ENCODE peak calls at places on chromosomes 7 and 10, in five cellular contexts. F is HTR-8/SVneo; Q is stimulated activated CD4-positive, alpha-beta T cell treated with anti-CD3 and anti-CD28 coated beads, Interleukin-2, amount 100 ng/mL, for 4 hours; C is GM13977; Z is substantia nigra. S is an unnamed sample.
A peak's percentile ranks its signal among the peaks of the same experiment; 100 is the strongest.

GRCh38 chr7:130721486-130722277 is 12.3 kb downstream of the KLF14 start:
- DNase-seq in F (peak; percentile 48), Q (no peak), C (no peak), Z (peak; percentile 2), S (peak; percentile 40)

GRCh38 chr7:40133561-40134427 is 628 bp downstream of the MPLKIP start:
- DNase-seq in F (peak; percentile 15), Q (no peak), C (peak; percentile 50), Z (no peak), S (peak; percentile 31)

GRCh38 chr7:47147213-47147631 is 434.7 kb downstream of the TNS3 start:
- DNase-seq in F (no peak), Q (no peak), C (no peak), Z (no peak), S (no peak)

GRCh38 chr10:78139336-78139735 is 105.7 kb downstream of the RPS24 start:
- DNase-seq in F (no peak), Q (no peak), C (no peak), Z (no peak), S (no peak)

GRCh38 chr7:119254741-119255140 is 1018.2 kb upstream of the KCND2 start:
- DNase-seq in F (no peak), Q (no peak), C (no peak), Z (no peak), S (no peak)

GRCh38 chr10:79070611-79071534 is 2.1 kb downstream of the ZMIZ1 start:
- DNase-seq in F (peak; percentile 72), Q (no peak), C (no peak), Z (peak; percentile 73), S (peak; percentile 80)

GRCh38 chr7:92916751-92917369 is 80.5 kb upstream of the CDK6 start:
- DNase-seq in F (peak; percentile 21), Q (no peak), C (no peak), Z (no peak), S (no peak)

GRCh38 chr10:64209574-64209973 is 688.4 kb downstream of the REEP3 start:
- DNase-seq in F (no peak), Q (no peak), C (no peak), Z (no peak), S (no peak)

GRCh38 chr7:149838992-149839408 is 825 bp downstream of the ZNF862 start:
- DNase-seq in F (no peak), Q (no peak), C (no peak), Z (no peak), S (no peak)

GRCh38 chr10:3935141-3935540 is 150.1 kb upstream of the KLF6 start:
- DNase-seq in F (no peak), Q (peak; percentile 71), C (peak; percentile 93), Z (no peak), S (peak; percentile 88)

GRCh38 chr7:4164556-4164955 is 517.5 kb upstream of the FOXK1 start:
- DNase-seq in F (no peak), Q (no peak), C (no peak), Z (no peak), S (no peak)

GRCh38 chr10:93991101-93991500 is 2.6 kb upstream of the PLCE1 start:
- DNase-seq in F (no peak), Q (no peak), C (no peak), Z (no peak), S (no peak)

GRCh38 chr10:31261502-31262311 is 57.3 kb upstream of the ZEB1 start:
- DNase-seq in F (no peak), Q (no peak), C (no peak), Z (no peak), S (peak; percentile 56)

GRCh38 chr7:104794154-104794553 is 219.9 kb upstream of the KMT2E start:
- DNase-seq in F (no peak), Q (no peak), C (no peak), Z (no peak), S (no peak)

GRCh38 chr10:111360260-111360925 is 283.6 kb downstream of the ADRA2A start:
- DNase-seq in F (peak; percentile 26), Q (no peak), C (peak; percentile 10), Z (no peak), S (no peak)

GRCh38 chr10:28396317-28396716 is 93.5 kb upstream of the MPP7 start:
- DNase-seq in F (no peak), Q (no peak), C (no peak), Z (no peak), S (no peak)

GRCh38 chr10:128945398-128945797 is 521.6 kb upstream of the MGMT start:
- DNase-seq in F (no peak), Q (no peak), C (no peak), Z (no peak), S (no peak)

GRCh38 chr10:91162495-91163268 is 57.8 kb upstream of the PCGF5 start:
- DNase-seq in F (peak; percentile 51), Q (peak; percentile 75), C (peak; percentile 75), Z (peak; percentile 83), S (peak; percentile 61)

GRCh38 chr7:101553018-101553770 is 75.9 kb downstream of the MYL10 start:
- DNase-seq in F (no peak), Q (no peak), C (peak; percentile 9), Z (no peak), S (no peak)

GRCh38 chr10:124717911-124718734 is 26.1 kb downstream of the FAM53B start:
- DNase-seq in F (no peak), Q (peak; percentile 80), C (peak; percentile 56), Z (no peak), S (no peak)

GRCh38 chr10:15245530-15245929 is 77.0 kb upstream of the NMT2 start:
- DNase-seq in F (no peak), Q (no peak), C (no peak), Z (no peak), S (no peak)

GRCh38 chr7:124723012-124723411 is 42.6 kb downstream of the GPR37 start:
- DNase-seq in F (no peak), Q (no peak), C (no peak), Z (no peak), S (peak; percentile 17)

GRCh38 chr10:102090772-102091171 is 25.6 kb downstream of the HPS6 start:
- DNase-seq in F (no peak), Q (no peak), C (no peak), Z (no peak), S (peak; percentile 56)

GRCh38 chr10:11036424-11037011 is 18.8 kb downstream of the CELF2 start:
- DNase-seq in F (peak; percentile 14), Q (no peak), C (no peak), Z (no peak), S (peak; percentile 50)

GRCh38 chr10:128642502-128642901 is 516.3 kb upstream of the MKI67 start:
- DNase-seq in F (no peak), Q (no peak), C (no peak), Z (no peak), S (no peak)

GRCh38 chr10:80465839-80466590 is 11.9 kb downstream of the TSPAN14 start:
- DNase-seq in F (no peak), Q (no peak), C (no peak), Z (no peak), S (no peak)

GRCh38 chr7:134710854-134711624 is 64.4 kb downstream of the BPGM start:
- DNase-seq in F (no peak), Q (peak; percentile 16), C (no peak), Z (no peak), S (no peak)

GRCh38 chr7:131011976-131012375 is 278.0 kb upstream of the KLF14 start:
- DNase-seq in F (peak; percentile 85), Q (no peak), C (no peak), Z (no peak), S (peak; percentile 88)

GRCh38 chr10:92124524-92125168 is 166.2 kb downstream of the CPEB3 start:
- DNase-seq in F (no peak), Q (no peak), C (no peak), Z (no peak), S (no peak)

GRCh38 chr10:91590142-91590903 is 42.5 kb downstream of the PPP1R3C start:
- DNase-seq in F (no peak), Q (no peak), C (no peak), Z (no peak), S (peak; percentile 58)

GRCh38 chr7:2062648-2063047 is 170.1 kb downstream of the MAD1L1 start:
- DNase-seq in F (no peak), Q (no peak), C (no peak), Z (no peak), S (no peak)

GRCh38 chr10:100600218-100600617 is 64.5 kb downstream of the HIF1AN start:
- DNase-seq in F (no peak), Q (no peak), C (no peak), Z (no peak), S (no peak)

GRCh38 chr10:102519246-102519805 is 15.6 kb downstream of the SUFU start:
- DNase-seq in F (no peak), Q (no peak), C (no peak), Z (no peak), S (no peak)

GRCh38 chr10:119416855-119417254 is 125.7 kb downstream of the RGS10 start:
- DNase-seq in F (peak; percentile 68), Q (peak; percentile 54), C (peak; percentile 92), Z (no peak), S (peak; percentile 79)

GRCh38 chr10:6109444-6109775 is 20.6 kb downstream of the RBM17 start:
- DNase-seq in F (no peak), Q (no peak), C (no peak), Z (no peak), S (no peak)

GRCh38 chr10:112952282-112952991 is 2.4 kb downstream of the TCF7L2 start:
- DNase-seq in F (no peak), Q (no peak), C (no peak), Z (peak; percentile 36), S (peak; percentile 35)

GRCh38 chr7:109235316-109235715 is 665.6 kb downstream of the DNAJB9 start:
- DNase-seq in F (no peak), Q (no peak), C (peak; percentile 4), Z (no peak), S (no peak)

GRCh38 chr10:4506087-4506486 is 319.9 kb upstream of the AKR1E2 start:
- DNase-seq in F (no peak), Q (no peak), C (no peak), Z (no peak), S (peak; percentile 17)

GRCh38 chr10:112471878-112472487 is 25.0 kb downstream of the VTI1A start:
- DNase-seq in F (peak; percentile 31), Q (no peak), C (peak; percentile 58), Z (no peak), S (peak; percentile 35)

GRCh38 chr7:14389052-14389988 is 399.9 kb upstream of the ETV1 start:
- DNase-seq in F (no peak), Q (no peak), C (no peak), Z (no peak), S (no peak)

S was measured in hepatic stellate cell.